ENCODE peak calls at places on chromosomes 3 and 15, in ten cellular contexts. T is D341Med; M is MV-4-11; V is CD8-positive, alpha-beta memory T cell; I is activated naive CD8-positive, alpha-beta T cell treated with anti-CD3 and anti-CD28 coated beads for 36 hours; D is cardiac fibroblast; F is stimulated activated naive CD8-positive, alpha-beta T cell treated with anti-CD3 and anti-CD28 coated beads, Interleukin-15, Interleukin-2, amounts not matched to agents 100 U/mL and 50 U/mL, for 24 hours; O is dorsolateral prefrontal cortex; Q is uterus; U is activated CD4-positive, alpha-beta T cell treated with anti-CD3 and anti-CD28 coated beads for 1 hour. L is an unnamed sample.

GRCh38 chr15:73075151-73075859 is 23.0 kb downstream of the NEO1 start:
- DNase-seq in D (no peak), T (no peak), O (peak), M (no peak), F (no peak), Q (no peak), V (no peak), I (no peak), U (no peak), L (peak)

GRCh38 chr15:53246404-53246803 is 456.3 kb upstream of the ONECUT1 start:
- DNase-seq in Q (no peak), M (no peak), T (no peak), F (no peak), U (no peak), D (no peak), I (no peak), V (no peak), O (no peak), L (no peak)

GRCh38 chr3:129245141-129245540 is 4.3 kb upstream of the COPG1 start:
- DNase-seq in F (no peak), I (no peak), Q (no peak), O (no peak), V (no peak), U (no peak), M (no peak), T (no peak), D (no peak), L (no peak)

GRCh38 chr15:100818927-100819326 is 60.7 kb upstream of the ALDH1A3 start:
- DNase-seq in Q (peak), D (peak), M (no peak), T (no peak), F (no peak), U (no peak), O (no peak), V (no peak), I (no peak), L (no peak)

GRCh38 chr15:80105193-80105984 is 45.9 kb downstream of the ZFAND6 start:
- DNase-seq in O (no peak), D (peak), I (no peak), F (no peak), U (no peak), V (no peak), M (no peak), Q (no peak), T (no peak), L (no peak)

GRCh38 chr15:43225201-43225949 is 4.6 kb upstream of the EPB42 start:
- DNase-seq in O (peak), Q (peak), M (peak), D (peak), V (peak), F (peak), T (peak), U (peak), I (peak), L (peak)

GRCh38 chr3:46860381-46861292 is 2.6 kb downstream of the MYL3 start:
- DNase-seq in T (peak), M (no peak), Q (peak), I (no peak), V (no peak), F (peak), U (no peak), D (no peak), O (no peak), L (no peak)

GRCh38 chr3:146503459-146504202 is 34.3 kb upstream of the PLSCR2 start:
- DNase-seq in Q (no peak), I (no peak), F (peak), D (peak), M (peak), O (no peak), V (no peak), U (no peak), T (no peak), L (no peak)

GRCh38 chr3:112814256-112814655 is 32.4 kb downstream of the CD200R1L start:
- DNase-seq in U (no peak), M (peak), I (no peak), F (no peak), D (peak), Q (no peak), O (no peak), V (no peak), T (no peak), L (peak)

GRCh38 chr3:32292085-32292796 is 53.8 kb downstream of the CMTM8 start:
- DNase-seq in T (no peak), V (no peak), U (no peak), D (no peak), M (no peak), I (no peak), O (no peak), Q (no peak), F (no peak), L (no peak)

L was measured in Ammon's horn.